ENCODE peak calls at places on chromosomes 4 and X, in ten cellular contexts. One of them, this sample, is unnamed.

GRCh38 chr4:139872274-139872673 is 206.7 kb downstream of the MGST2 start:
- DNase-seq in activated CD8-positive, alpha-beta memory T cell treated with anti-CD3 and anti-CD28 coated beads for 48 hours: no peak
- DNase-seq in activated naive CD4-positive, alpha-beta T cell treated with anti-CD3 and anti-CD28 coated beads, Interleukin-2, amount 10 ng/mL, durations not matched to agents 7 days and 5 days: no peak
- DNase-seq in mesendoderm: no peak
- DNase-seq in CD8-positive, alpha-beta memory T cell: no peak
- DNase-seq in tibial artery: no peak
- DNase-seq in uterus: no peak
- DNase-seq in NCI-H2171: no peak
- DNase-seq in iPS-NIHi11: no peak
- DNase-seq in amniotic epithelial cell: peak; percentile 97
- DNase-seq in this sample: no peak

GRCh38 chrX:115330498-115331138 is 41.1 kb downstream of the LUZP4 start:
- DNase-seq in activated CD8-positive, alpha-beta memory T cell treated with anti-CD3 and anti-CD28 coated beads for 48 hours: no peak
- DNase-seq in activated naive CD4-positive, alpha-beta T cell treated with anti-CD3 and anti-CD28 coated beads, Interleukin-2, amount 10 ng/mL, durations not matched to agents 7 days and 5 days: peak; percentile 20
- DNase-seq in mesendoderm: peak; percentile 67
- DNase-seq in CD8-positive, alpha-beta memory T cell: no peak
- DNase-seq in tibial artery: peak; percentile 65
- DNase-seq in uterus: peak; percentile 56
- DNase-seq in NCI-H2171: no peak
- DNase-seq in iPS-NIHi11: peak; percentile 50
- DNase-seq in amniotic epithelial cell: peak; percentile 63
- DNase-seq in this sample: peak; percentile 34

GRCh38 chr4:146485968-146486367 is 35.8 kb downstream of the SLC10A7 start:
- DNase-seq in activated CD8-positive, alpha-beta memory T cell treated with anti-CD3 and anti-CD28 coated beads for 48 hours: no peak
- DNase-seq in activated naive CD4-positive, alpha-beta T cell treated with anti-CD3 and anti-CD28 coated beads, Interleukin-2, amount 10 ng/mL, durations not matched to agents 7 days and 5 days: no peak
- DNase-seq in mesendoderm: no peak
- DNase-seq in CD8-positive, alpha-beta memory T cell: no peak
- DNase-seq in tibial artery: no peak
- DNase-seq in uterus: no peak
- DNase-seq in NCI-H2171: no peak
- DNase-seq in iPS-NIHi11: no peak
- DNase-seq in amniotic epithelial cell: no peak
- DNase-seq in this sample: no peak

GRCh38 chr4:8906668-8906970 is 35.0 kb upstream of the HMX1 start:
- DNase-seq in activated CD8-positive, alpha-beta memory T cell treated with anti-CD3 and anti-CD28 coated beads for 48 hours: no peak
- DNase-seq in activated naive CD4-positive, alpha-beta T cell treated with anti-CD3 and anti-CD28 coated beads, Interleukin-2, amount 10 ng/mL, durations not matched to agents 7 days and 5 days: no peak
- DNase-seq in mesendoderm: no peak
- DNase-seq in CD8-positive, alpha-beta memory T cell: no peak
- DNase-seq in tibial artery: no peak
- DNase-seq in uterus: no peak
- DNase-seq in NCI-H2171: no peak
- DNase-seq in iPS-NIHi11: no peak
- DNase-seq in amniotic epithelial cell: no peak
- DNase-seq in this sample: no peak

GRCh38 chr4:961651-962230 is 11.6 kb downstream of the DGKQ start:
- DNase-seq in activated CD8-positive, alpha-beta memory T cell treated with anti-CD3 and anti-CD28 coated beads for 48 hours: no peak
- DNase-seq in activated naive CD4-positive, alpha-beta T cell treated with anti-CD3 and anti-CD28 coated beads, Interleukin-2, amount 10 ng/mL, durations not matched to agents 7 days and 5 days: no peak
- DNase-seq in mesendoderm: no peak
- DNase-seq in CD8-positive, alpha-beta memory T cell: no peak
- DNase-seq in tibial artery: no peak
- DNase-seq in uterus: no peak
- DNase-seq in NCI-H2171: no peak
- DNase-seq in iPS-NIHi11: peak; percentile 11
- DNase-seq in amniotic epithelial cell: no peak
- DNase-seq in this sample: no peak

GRCh38 chr4:3223346-3223745 is 25.6 kb upstream of the MSANTD1 start:
- DNase-seq in activated CD8-positive, alpha-beta memory T cell treated with anti-CD3 and anti-CD28 coated beads for 48 hours: no peak
- DNase-seq in activated naive CD4-positive, alpha-beta T cell treated with anti-CD3 and anti-CD28 coated beads, Interleukin-2, amount 10 ng/mL, durations not matched to agents 7 days and 5 days: no peak
- DNase-seq in mesendoderm: no peak
- DNase-seq in CD8-positive, alpha-beta memory T cell: no peak
- DNase-seq in tibial artery: peak; percentile 46
- DNase-seq in uterus: no peak
- DNase-seq in NCI-H2171: no peak
- DNase-seq in iPS-NIHi11: no peak
- DNase-seq in amniotic epithelial cell: no peak
- DNase-seq in this sample: no peak

GRCh38 chr4:119559044-119559647 is 69.5 kb downstream of the PDE5A start:
- DNase-seq in activated CD8-positive, alpha-beta memory T cell treated with anti-CD3 and anti-CD28 coated beads for 48 hours: no peak
- DNase-seq in activated naive CD4-positive, alpha-beta T cell treated with anti-CD3 and anti-CD28 coated beads, Interleukin-2, amount 10 ng/mL, durations not matched to agents 7 days and 5 days: no peak
- DNase-seq in mesendoderm: peak; percentile 51
- DNase-seq in CD8-positive, alpha-beta memory T cell: no peak
- DNase-seq in tibial artery: no peak
- DNase-seq in uterus: no peak
- DNase-seq in NCI-H2171: no peak
- DNase-seq in iPS-NIHi11: peak; percentile 23
- DNase-seq in amniotic epithelial cell: peak; percentile 69
- DNase-seq in this sample: peak; percentile 30

GRCh38 chr4:152014280-152014679 is 253.5 kb upstream of the GATB start:
- DNase-seq in activated CD8-positive, alpha-beta memory T cell treated with anti-CD3 and anti-CD28 coated beads for 48 hours: no peak
- DNase-seq in activated naive CD4-positive, alpha-beta T cell treated with anti-CD3 and anti-CD28 coated beads, Interleukin-2, amount 10 ng/mL, durations not matched to agents 7 days and 5 days: peak; percentile 88
- DNase-seq in mesendoderm: no peak
- DNase-seq in CD8-positive, alpha-beta memory T cell: peak; percentile 11
- DNase-seq in tibial artery: no peak
- DNase-seq in uterus: no peak
- DNase-seq in NCI-H2171: no peak
- DNase-seq in iPS-NIHi11: no peak
- DNase-seq in amniotic epithelial cell: no peak
- DNase-seq in this sample: no peak

GRCh38 chr4:88757067-88757466 is 59.4 kb upstream of the NAP1L5 start:
- DNase-seq in activated CD8-positive, alpha-beta memory T cell treated with anti-CD3 and anti-CD28 coated beads for 48 hours: no peak
- DNase-seq in activated naive CD4-positive, alpha-beta T cell treated with anti-CD3 and anti-CD28 coated beads, Interleukin-2, amount 10 ng/mL, durations not matched to agents 7 days and 5 days: no peak
- DNase-seq in mesendoderm: no peak
- DNase-seq in CD8-positive, alpha-beta memory T cell: no peak
- DNase-seq in tibial artery: no peak
- DNase-seq in uterus: no peak
- DNase-seq in NCI-H2171: no peak
- DNase-seq in iPS-NIHi11: no peak
- DNase-seq in amniotic epithelial cell: no peak
- DNase-seq in this sample: no peak

GRCh38 chrX:16160729-16161128 is 6.6 kb upstream of the MAGEB17 start:
- DNase-seq in activated CD8-positive, alpha-beta memory T cell treated with anti-CD3 and anti-CD28 coated beads for 48 hours: no peak
- DNase-seq in activated naive CD4-positive, alpha-beta T cell treated with anti-CD3 and anti-CD28 coated beads, Interleukin-2, amount 10 ng/mL, durations not matched to agents 7 days and 5 days: no peak
- DNase-seq in mesendoderm: peak; percentile 88
- DNase-seq in CD8-positive, alpha-beta memory T cell: no peak
- DNase-seq in tibial artery: no peak
- DNase-seq in uterus: no peak
- DNase-seq in NCI-H2171: no peak
- DNase-seq in iPS-NIHi11: no peak
- DNase-seq in amniotic epithelial cell: peak; percentile 63
- DNase-seq in this sample: no peak

GRCh38 chr4:107736924-107737448 is 17.0 kb upstream of the PAPSS1 start:
- DNase-seq in activated CD8-positive, alpha-beta memory T cell treated with anti-CD3 and anti-CD28 coated beads for 48 hours: peak; percentile 13
- DNase-seq in activated naive CD4-positive, alpha-beta T cell treated with anti-CD3 and anti-CD28 coated beads, Interleukin-2, amount 10 ng/mL, durations not matched to agents 7 days and 5 days: peak; percentile 51
- DNase-seq in mesendoderm: peak; percentile 89
- DNase-seq in CD8-positive, alpha-beta memory T cell: no peak
- DNase-seq in tibial artery: no peak
- DNase-seq in uterus: no peak
- DNase-seq in NCI-H2171: no peak
- DNase-seq in iPS-NIHi11: peak; percentile 79
- DNase-seq in amniotic epithelial cell: peak; percentile 51
- DNase-seq in this sample: no peak

GRCh38 chrX:153595387-153595786 is 3.6 kb downstream of the CCNQ start:
- DNase-seq in activated CD8-positive, alpha-beta memory T cell treated with anti-CD3 and anti-CD28 coated beads for 48 hours: no peak
- DNase-seq in activated naive CD4-positive, alpha-beta T cell treated with anti-CD3 and anti-CD28 coated beads, Interleukin-2, amount 10 ng/mL, durations not matched to agents 7 days and 5 days: no peak
- DNase-seq in mesendoderm: no peak
- DNase-seq in CD8-positive, alpha-beta memory T cell: no peak
- DNase-seq in tibial artery: no peak
- DNase-seq in uterus: no peak
- DNase-seq in NCI-H2171: no peak
- DNase-seq in iPS-NIHi11: no peak
- DNase-seq in amniotic epithelial cell: no peak
- DNase-seq in this sample: no peak

GRCh38 chr4:142615324-142615665 is 230.8 kb downstream of the INPP4B start:
- DNase-seq in activated CD8-positive, alpha-beta memory T cell treated with anti-CD3 and anti-CD28 coated beads for 48 hours: no peak
- DNase-seq in activated naive CD4-positive, alpha-beta T cell treated with anti-CD3 and anti-CD28 coated beads, Interleukin-2, amount 10 ng/mL, durations not matched to agents 7 days and 5 days: no peak
- DNase-seq in mesendoderm: peak; percentile 74
- DNase-seq in CD8-positive, alpha-beta memory T cell: no peak
- DNase-seq in tibial artery: no peak
- DNase-seq in uterus: no peak
- DNase-seq in NCI-H2171: no peak
- DNase-seq in iPS-NIHi11: no peak
- DNase-seq in amniotic epithelial cell: peak; percentile 55
- DNase-seq in this sample: no peak

GRCh38 chr4:100823066-100823992 is 305.5 kb upstream of the EMCN start:
- DNase-seq in activated CD8-positive, alpha-beta memory T cell treated with anti-CD3 and anti-CD28 coated beads for 48 hours: no peak
- DNase-seq in activated naive CD4-positive, alpha-beta T cell treated with anti-CD3 and anti-CD28 coated beads, Interleukin-2, amount 10 ng/mL, durations not matched to agents 7 days and 5 days: no peak
- DNase-seq in mesendoderm: no peak
- DNase-seq in CD8-positive, alpha-beta memory T cell: no peak
- DNase-seq in tibial artery: no peak
- DNase-seq in uterus: no peak
- DNase-seq in NCI-H2171: no peak
- DNase-seq in iPS-NIHi11: no peak
- DNase-seq in amniotic epithelial cell: peak; percentile 49
- DNase-seq in this sample: no peak

GRCh38 chrX:16114640-16115039 is 8.7 kb upstream of the GRPR start:
- DNase-seq in activated CD8-positive, alpha-beta memory T cell treated with anti-CD3 and anti-CD28 coated beads for 48 hours: no peak
- DNase-seq in activated naive CD4-positive, alpha-beta T cell treated with anti-CD3 and anti-CD28 coated beads, Interleukin-2, amount 10 ng/mL, durations not matched to agents 7 days and 5 days: no peak
- DNase-seq in mesendoderm: no peak
- DNase-seq in CD8-positive, alpha-beta memory T cell: no peak
- DNase-seq in tibial artery: no peak
- DNase-seq in uterus: no peak
- DNase-seq in NCI-H2171: no peak
- DNase-seq in iPS-NIHi11: no peak
- DNase-seq in amniotic epithelial cell: no peak
- DNase-seq in this sample: no peak

GRCh38 chr4:138952405-138952804 is 63.2 kb upstream of the NOCT start:
- DNase-seq in activated CD8-positive, alpha-beta memory T cell treated with anti-CD3 and anti-CD28 coated beads for 48 hours: no peak
- DNase-seq in activated naive CD4-positive, alpha-beta T cell treated with anti-CD3 and anti-CD28 coated beads, Interleukin-2, amount 10 ng/mL, durations not matched to agents 7 days and 5 days: no peak
- DNase-seq in mesendoderm: no peak
- DNase-seq in CD8-positive, alpha-beta memory T cell: no peak
- DNase-seq in tibial artery: no peak
- DNase-seq in uterus: no peak
- DNase-seq in NCI-H2171: no peak
- DNase-seq in iPS-NIHi11: no peak
- DNase-seq in amniotic epithelial cell: no peak
- DNase-seq in this sample: no peak

GRCh38 chr4:187389420-187389819 is 606.2 kb upstream of the ZFP42 start:
- DNase-seq in activated CD8-positive, alpha-beta memory T cell treated with anti-CD3 and anti-CD28 coated beads for 48 hours: no peak
- DNase-seq in activated naive CD4-positive, alpha-beta T cell treated with anti-CD3 and anti-CD28 coated beads, Interleukin-2, amount 10 ng/mL, durations not matched to agents 7 days and 5 days: no peak
- DNase-seq in mesendoderm: no peak
- DNase-seq in CD8-positive, alpha-beta memory T cell: no peak
- DNase-seq in tibial artery: no peak
- DNase-seq in uterus: no peak
- DNase-seq in NCI-H2171: no peak
- DNase-seq in iPS-NIHi11: no peak
- DNase-seq in amniotic epithelial cell: no peak
- DNase-seq in this sample: no peak

GRCh38 chr4:186040316-186040715 is 28.6 kb upstream of the TLR3 start:
- DNase-seq in activated CD8-positive, alpha-beta memory T cell treated with anti-CD3 and anti-CD28 coated beads for 48 hours: no peak
- DNase-seq in activated naive CD4-positive, alpha-beta T cell treated with anti-CD3 and anti-CD28 coated beads, Interleukin-2, amount 10 ng/mL, durations not matched to agents 7 days and 5 days: no peak
- DNase-seq in mesendoderm: no peak
- DNase-seq in CD8-positive, alpha-beta memory T cell: no peak
- DNase-seq in tibial artery: no peak
- DNase-seq in uterus: no peak
- DNase-seq in NCI-H2171: no peak
- DNase-seq in iPS-NIHi11: no peak
- DNase-seq in amniotic epithelial cell: no peak
- DNase-seq in this sample: no peak

GRCh38 chr4:177051473-177052060 is 258.1 kb upstream of the NEIL3 start:
- DNase-seq in activated CD8-positive, alpha-beta memory T cell treated with anti-CD3 and anti-CD28 coated beads for 48 hours: no peak
- DNase-seq in activated naive CD4-positive, alpha-beta T cell treated with anti-CD3 and anti-CD28 coated beads, Interleukin-2, amount 10 ng/mL, durations not matched to agents 7 days and 5 days: peak; percentile 37
- DNase-seq in mesendoderm: peak; percentile 68
- DNase-seq in CD8-positive, alpha-beta memory T cell: no peak
- DNase-seq in tibial artery: no peak
- DNase-seq in uterus: no peak
- DNase-seq in NCI-H2171: no peak
- DNase-seq in iPS-NIHi11: peak; percentile 58
- DNase-seq in amniotic epithelial cell: peak; percentile 40
- DNase-seq in this sample: no peak

GRCh38 chr4:123359449-123360306 is 36.9 kb upstream of the SPRY1 start:
- DNase-seq in activated CD8-positive, alpha-beta memory T cell treated with anti-CD3 and anti-CD28 coated beads for 48 hours: no peak
- DNase-seq in activated naive CD4-positive, alpha-beta T cell treated with anti-CD3 and anti-CD28 coated beads, Interleukin-2, amount 10 ng/mL, durations not matched to agents 7 days and 5 days: no peak
- DNase-seq in mesendoderm: no peak
- DNase-seq in CD8-positive, alpha-beta memory T cell: no peak
- DNase-seq in tibial artery: no peak
- DNase-seq in uterus: no peak
- DNase-seq in NCI-H2171: no peak
- DNase-seq in iPS-NIHi11: no peak
- DNase-seq in amniotic epithelial cell: peak; percentile 53
- DNase-seq in this sample: no peak

GRCh38 chr4:39576268-39576667 is 49.0 kb upstream of the UGDH start:
- DNase-seq in activated CD8-positive, alpha-beta memory T cell treated with anti-CD3 and anti-CD28 coated beads for 48 hours: no peak
- DNase-seq in activated naive CD4-positive, alpha-beta T cell treated with anti-CD3 and anti-CD28 coated beads, Interleukin-2, amount 10 ng/mL, durations not matched to agents 7 days and 5 days: no peak
- DNase-seq in mesendoderm: peak; percentile 19
- DNase-seq in CD8-positive, alpha-beta memory T cell: no peak
- DNase-seq in tibial artery: no peak
- DNase-seq in uterus: no peak
- DNase-seq in NCI-H2171: no peak
- DNase-seq in iPS-NIHi11: no peak
- DNase-seq in amniotic epithelial cell: peak; percentile 27
- DNase-seq in this sample: no peak

GRCh38 chrX:136310411-136310810 is 9.6 kb downstream of the ADGRG4 start:
- DNase-seq in activated CD8-positive, alpha-beta memory T cell treated with anti-CD3 and anti-CD28 coated beads for 48 hours: no peak
- DNase-seq in activated naive CD4-positive, alpha-beta T cell treated with anti-CD3 and anti-CD28 coated beads, Interleukin-2, amount 10 ng/mL, durations not matched to agents 7 days and 5 days: no peak
- DNase-seq in mesendoderm: peak; percentile 83
- DNase-seq in CD8-positive, alpha-beta memory T cell: no peak
- DNase-seq in tibial artery: no peak
- DNase-seq in uterus: no peak
- DNase-seq in NCI-H2171: no peak
- DNase-seq in iPS-NIHi11: peak; percentile 14
- DNase-seq in amniotic epithelial cell: peak; percentile 46
- DNase-seq in this sample: no peak

GRCh38 chr4:109985993-109986640 is 73.4 kb downstream of the EGF start:
- DNase-seq in activated CD8-positive, alpha-beta memory T cell treated with anti-CD3 and anti-CD28 coated beads for 48 hours: no peak
- DNase-seq in activated naive CD4-positive, alpha-beta T cell treated with anti-CD3 and anti-CD28 coated beads, Interleukin-2, amount 10 ng/mL, durations not matched to agents 7 days and 5 days: no peak
- DNase-seq in mesendoderm: no peak
- DNase-seq in CD8-positive, alpha-beta memory T cell: no peak
- DNase-seq in tibial artery: no peak
- DNase-seq in uterus: no peak
- DNase-seq in NCI-H2171: no peak
- DNase-seq in iPS-NIHi11: no peak
- DNase-seq in amniotic epithelial cell: no peak
- DNase-seq in this sample: no peak

GRCh38 chr4:186859420-186859819 is 135.8 kb upstream of the FAT1 start:
- DNase-seq in activated CD8-positive, alpha-beta memory T cell treated with anti-CD3 and anti-CD28 coated beads for 48 hours: no peak
- DNase-seq in activated naive CD4-positive, alpha-beta T cell treated with anti-CD3 and anti-CD28 coated beads, Interleukin-2, amount 10 ng/mL, durations not matched to agents 7 days and 5 days: no peak
- DNase-seq in mesendoderm: peak; percentile 18
- DNase-seq in CD8-positive, alpha-beta memory T cell: no peak
- DNase-seq in tibial artery: no peak
- DNase-seq in uterus: no peak
- DNase-seq in NCI-H2171: no peak
- DNase-seq in iPS-NIHi11: no peak
- DNase-seq in amniotic epithelial cell: no peak
- DNase-seq in this sample: no peak